ENCODE peak calls at places on chromosome 4, in four cellular contexts. N, C, L and S are unnamed samples.

GRCh38 chr4:7828011-7828720 is 111.5 kb downstream of the AFAP1 start:
- DNase-seq in N (peak), C (no peak), L (peak), S (no peak)

GRCh38 chr4:7266525-7267292 is 74.4 kb downstream of the SORCS2 start:
- DNase-seq in N (peak), C (no peak), L (peak), S (no peak)

GRCh38 chr4:10128761-10129160 is 12.2 kb upstream of the WDR1 start:
- DNase-seq in N (no peak), C (no peak), L (no peak), S (no peak)

GRCh38 chr4:22094217-22094616 is 145.6 kb upstream of the KCNIP4 start:
- DNase-seq in N (no peak), C (peak), L (no peak), S (no peak)

GRCh38 chr4:86895692-86896488 is 3.7 kb upstream of the C4orf36 start:
- DNase-seq in N (peak), C (peak), L (no peak), S (no peak)

GRCh38 chr4:69095301-69095731 is 958 bp upstream of the UGT2B7 start:
- DNase-seq in N (peak), C (no peak), L (no peak), S (no peak)

GRCh38 chr4:23890369-23891063 is 669 bp upstream of the PPARGC1A start:
- DNase-seq in N (peak), C (peak), L (no peak), S (no peak)

GRCh38 chr4:66639361-66639760 is 905.9 kb downstream of the CENPC start:
- DNase-seq in N (peak), C (no peak), L (no peak), S (no peak)

GRCh38 chr4:171774642-171775041 is 38.6 kb upstream of the GALNTL6 start:
- DNase-seq in N (no peak), C (no peak), L (no peak), S (no peak)

GRCh38 chr4:4780634-4781287 is 78.7 kb upstream of the MSX1 start:
- DNase-seq in N (peak), C (no peak), L (no peak), S (no peak)

GRCh38 chr4:144399927-144400326 is 246.0 kb upstream of the HHIP start:
- DNase-seq in N (peak), C (no peak), L (no peak), S (no peak)

GRCh38 chr4:9979101-9979815 is 42.0 kb downstream of the SLC2A9 start:
- DNase-seq in N (no peak), C (no peak), L (no peak), S (no peak)

GRCh38 chr4:95984081-95984480 is 144.2 kb downstream of the PDHA2 start:
- DNase-seq in N (no peak), C (no peak), L (no peak), S (no peak)

GRCh38 chr4:37685211-37685725 is 908 bp downstream of the RELL1 start:
- DNase-seq in N (peak), C (peak), L (no peak), S (no peak)

GRCh38 chr4:151192556-151193235 is 84.3 kb upstream of the PRSS48 start:
- DNase-seq in N (no peak), C (no peak), L (no peak), S (no peak)

GRCh38 chr4:145939856-145940255 is 1.2 kb upstream of the ZNF827 start:
- DNase-seq in N (peak), C (no peak), L (no peak), S (no peak)

GRCh38 chr4:15320116-15320515 is 107.7 kb upstream of the C1QTNF7 start:
- DNase-seq in N (no peak), C (no peak), L (no peak), S (no peak)

GRCh38 chr4:136357556-136357955 is 1174.7 kb downstream of the PCDH18 start:
- DNase-seq in N (no peak), C (no peak), L (no peak), S (no peak)

GRCh38 chr4:187333151-187333550 is 609.5 kb upstream of the FAT1 start:
- DNase-seq in N (peak), C (no peak), L (no peak), S (no peak)

GRCh38 chr4:5658992-5659391 is 49.4 kb downstream of the EVC2 start:
- DNase-seq in N (no peak), C (no peak), L (no peak), S (no peak)